ENCODE peak calls at places on chromosomes 12 and 14, in seven cellular contexts. M is CD8-positive, alpha-beta T cell; Y is PC-3; J is BE2C; Q is neuronal stem cell; W is esophagus squamous epithelium; B is A549. V is an unnamed sample.

GRCh38 chr14:55638665-55639064 is 58.7 kb downstream of the KTN1 start:
- DNase-seq in M (no peak), Y (no peak), J (no peak), Q (no peak), W (no peak), B (no peak), V (no peak)

GRCh38 chr12:6554990-6555691 is 701 bp downstream of the IFFO1 start:
- DNase-seq in M (no peak), Y (no peak), J (no peak), Q (no peak), W (no peak), B (no peak), V (no peak)

GRCh38 chr12:104536841-104537240 is 80.1 kb downstream of the CHST11 start:
- DNase-seq in M (no peak), Y (no peak), J (no peak), Q (no peak), W (no peak), B (no peak), V (no peak)

GRCh38 chr14:21238823-21239518 is 30.3 kb downstream of the HNRNPC start:
- DNase-seq in M (no peak), Y (no peak), J (no peak), Q (no peak), W (no peak), B (no peak), V (no peak)

GRCh38 chr12:72540811-72541210 is 268.6 kb downstream of the TRHDE start:
- DNase-seq in M (no peak), Y (peak), J (no peak), Q (no peak), W (no peak), B (no peak), V (no peak)

GRCh38 chr14:36443374-36443773 is 76.7 kb downstream of the NKX2-1 start:
- DNase-seq in M (no peak), Y (no peak), J (no peak), Q (peak), W (no peak), B (no peak), V (no peak)

GRCh38 chr12:990308-990648 is 745 bp upstream of the ERC1 start:
- DNase-seq in M (peak), Y (peak), J (peak), Q (no peak), W (no peak), B (no peak), V (peak)

GRCh38 chr12:85390281-85390680 is 110.3 kb downstream of the ALX1 start:
- DNase-seq in M (no peak), Y (no peak), J (no peak), Q (no peak), W (no peak), B (no peak), V (no peak)

DNA sequence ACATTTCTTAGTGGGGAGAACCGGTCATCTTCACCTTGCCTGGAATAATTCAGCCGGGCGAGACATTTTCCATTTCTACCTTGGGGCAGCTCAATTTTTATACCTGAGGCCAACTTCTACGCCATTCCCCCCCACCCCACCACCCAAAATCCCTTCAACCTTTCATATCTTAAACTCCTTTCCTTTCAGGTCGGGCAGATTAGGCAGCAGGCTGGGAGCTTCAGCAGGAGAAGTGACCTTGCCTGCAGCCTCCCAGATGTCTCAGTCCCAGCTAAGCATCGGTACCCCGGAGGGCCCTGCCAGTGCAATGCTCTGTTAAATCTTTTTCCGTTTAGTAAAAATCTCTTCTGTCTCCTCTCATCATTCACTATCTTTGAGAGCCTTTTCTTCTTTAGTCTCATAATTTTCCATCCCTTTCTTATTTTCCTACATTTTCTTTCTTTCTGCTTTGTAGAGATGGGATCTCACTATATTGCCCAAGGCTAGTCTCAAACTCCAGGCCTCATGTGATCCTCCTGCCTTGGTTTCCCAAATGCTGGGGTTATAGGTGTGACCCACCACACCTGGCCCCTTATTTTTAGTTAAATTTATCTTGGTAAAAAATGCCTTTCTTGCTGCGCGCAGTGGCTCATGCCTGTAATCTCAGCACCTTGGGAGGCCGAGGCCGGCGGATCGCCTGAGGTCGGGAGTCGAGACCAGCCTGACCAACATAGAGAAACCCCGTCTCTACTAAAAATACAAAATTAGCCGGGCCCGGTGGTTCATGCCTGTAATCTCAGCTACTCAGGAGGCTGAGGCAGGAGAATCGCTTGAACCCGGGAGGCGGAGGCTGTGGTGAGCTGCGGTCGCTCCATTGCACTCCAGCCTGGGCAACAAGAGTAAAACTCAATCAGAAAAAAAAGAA is 1.2 kb downstream of the SLC2A3 start:
- DNase-seq in M (no peak), Y (no peak), J (no peak), Q (no peak), W (no peak), B (no peak), V (no peak)
- H3K4me3 ChIP-seq in M (peak), Y (no peak), J (peak), Q (peak), W (peak), B (peak), V (peak)

DNA sequence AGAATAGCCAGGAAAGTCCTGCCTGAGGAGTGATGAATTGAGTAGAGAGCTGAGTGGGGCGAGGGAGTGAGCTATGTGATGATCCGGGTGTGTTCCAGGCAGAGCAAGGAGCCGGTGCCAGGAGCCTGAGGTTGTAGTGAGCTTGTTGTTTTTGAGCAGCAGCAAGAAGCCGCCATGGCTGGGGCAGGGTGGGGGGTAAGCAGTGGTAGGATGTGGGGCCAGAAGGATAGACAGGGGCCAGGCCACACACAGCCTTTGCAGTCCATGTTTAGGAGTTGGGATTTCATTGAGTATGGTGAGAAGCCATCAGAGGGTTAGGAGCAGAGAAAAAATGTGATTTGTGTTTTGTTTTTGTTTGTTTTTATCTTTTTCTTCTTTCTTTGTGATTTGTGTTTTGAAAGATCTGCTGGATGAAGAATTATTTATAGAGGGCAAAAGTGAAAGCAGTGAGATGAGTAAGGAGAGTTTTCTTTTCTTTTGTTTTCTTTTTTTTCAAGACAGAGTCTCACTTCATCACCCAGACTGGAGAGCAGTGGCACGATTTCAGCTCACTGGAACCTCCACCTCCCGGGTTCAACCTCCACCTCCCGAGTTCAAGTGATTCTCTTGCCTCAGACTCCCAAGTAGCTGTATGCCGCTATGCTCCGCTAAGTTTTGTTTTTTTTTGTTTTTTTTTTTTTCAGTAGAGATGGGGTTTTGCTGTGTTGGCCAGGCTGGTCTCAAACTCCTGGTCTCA is 92.3 kb upstream of the BCAT1 start:
- DNase-seq in M (no peak), Y (no peak), J (no peak), Q (no peak), W (no peak), B (no peak), V (no peak)
- H3K4me3 ChIP-seq in M (no peak), Y (no peak), J (no peak), Q (no peak), W (no peak), B (no peak), V (no peak)

GRCh38 chr14:90795744-90796143 is 20.5 kb downstream of the TTC7B start:
- DNase-seq in M (no peak), Y (peak), J (peak), Q (no peak), W (no peak), B (peak), V (no peak)

GRCh38 chr14:90785876-90786450 is 30.3 kb downstream of the TTC7B start:
- DNase-seq in M (no peak), Y (no peak), J (no peak), Q (no peak), W (no peak), B (no peak), V (no peak)

GRCh38 chr14:90796319-90796718 is 19.9 kb downstream of the TTC7B start:
- DNase-seq in M (no peak), Y (no peak), J (no peak), Q (no peak), W (no peak), B (no peak), V (no peak)

GRCh38 chr14:90788031-90788430 is 28.2 kb downstream of the TTC7B start:
- DNase-seq in M (no peak), Y (no peak), J (no peak), Q (no peak), W (no peak), B (no peak), V (no peak)

GRCh38 chr14:90791481-90791880 is 24.7 kb downstream of the TTC7B start:
- DNase-seq in M (no peak), Y (no peak), J (no peak), Q (no peak), W (no peak), B (no peak), V (no peak)
- H3K4me3 ChIP-seq in M (no peak), Y (no peak), J (no peak), Q (no peak), W (no peak), B (no peak), V (no peak)

DNA sequence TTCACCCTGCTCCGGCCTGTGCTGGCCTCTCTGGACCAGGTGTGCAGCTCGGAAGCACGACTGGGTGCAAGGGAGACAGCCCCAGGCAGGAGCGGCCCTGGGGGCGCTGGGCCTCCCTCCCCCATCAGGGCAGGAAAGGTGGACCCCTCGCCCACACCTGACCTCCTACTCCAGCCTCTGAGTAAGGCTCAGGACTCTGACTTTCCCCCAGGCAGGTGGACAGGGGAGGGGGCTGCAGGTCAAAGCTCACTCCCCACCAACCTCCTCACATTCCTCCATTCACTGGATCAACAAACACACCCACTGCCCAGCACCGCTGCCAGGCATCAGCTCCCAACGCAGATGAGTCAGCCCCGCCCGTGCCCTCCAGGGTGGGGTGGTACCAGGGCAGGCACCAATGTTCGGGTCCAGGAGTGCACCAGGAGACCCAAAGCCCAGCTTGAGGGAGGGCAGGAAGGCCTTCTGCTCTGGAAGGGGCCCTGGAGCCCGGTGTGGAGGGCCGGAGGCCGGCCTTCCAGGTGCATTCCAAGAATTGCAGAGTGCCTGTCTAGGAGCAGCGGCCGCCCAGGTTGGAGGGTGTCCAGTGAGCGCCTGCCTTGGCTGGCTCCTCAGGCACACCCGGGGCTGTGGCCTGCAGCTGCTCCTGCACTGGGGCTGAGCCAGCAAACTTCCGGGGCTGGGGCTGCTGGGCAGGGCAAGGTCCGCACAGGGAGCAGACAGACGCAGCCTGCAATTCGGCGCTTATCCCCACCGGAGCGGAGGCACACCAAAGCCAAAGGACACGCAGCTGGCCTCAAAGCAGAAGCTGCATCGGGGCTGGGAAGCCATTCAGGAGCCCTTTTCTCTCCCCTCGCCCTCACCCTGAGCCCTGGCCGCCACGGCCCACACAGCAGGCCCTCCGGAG is 1.6 kb upstream of the INF2 start:
- DNase-seq in M (no peak), Y (peak), J (peak), Q (no peak), W (no peak), B (peak), V (no peak)
- H3K4me3 ChIP-seq in M (no peak), Y (peak), J (no peak), Q (no peak), W (peak), B (peak), V (no peak)

DNA sequence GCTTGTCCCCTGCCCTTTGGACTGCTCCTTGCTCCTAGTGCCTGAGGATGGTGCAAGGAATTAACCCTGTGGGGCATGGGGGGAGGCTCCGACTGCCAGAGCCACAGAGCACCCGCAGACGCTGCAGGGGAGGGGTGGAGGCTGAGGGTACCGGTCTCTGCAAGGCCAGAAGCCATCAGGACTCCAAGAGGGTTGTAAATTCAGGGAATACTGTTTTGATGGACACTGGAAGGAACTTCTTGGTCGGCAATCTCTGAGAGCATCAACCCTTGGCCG is 16.9 kb upstream of the FIGNL2 start:
- DNase-seq in M (no peak), Y (no peak), J (no peak), Q (no peak), W (no peak), B (no peak), V (no peak)
- H3K4me3 ChIP-seq in M (no peak), Y (no peak), J (no peak), Q (peak), W (no peak), B (no peak), V (no peak)

DNA sequence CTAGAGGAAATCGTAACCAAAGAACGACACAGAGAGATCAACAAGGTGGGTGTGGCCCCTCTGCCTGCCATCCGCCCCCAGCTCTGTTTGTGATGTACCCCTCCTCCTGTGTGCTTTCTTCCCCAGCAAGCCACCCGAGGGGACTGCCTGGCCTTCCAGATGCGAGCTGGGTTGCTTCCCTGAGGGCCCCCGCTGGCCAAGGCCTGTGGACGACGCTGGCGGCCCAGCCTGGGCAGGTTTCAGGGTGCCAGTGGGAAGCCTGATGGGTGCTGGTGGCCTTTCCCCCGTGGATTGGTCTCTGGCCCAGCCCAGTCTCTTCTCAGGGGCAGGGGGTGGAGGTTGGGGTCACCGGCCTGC is 2.0 kb downstream of the ARL6IP4 start:
- DNase-seq in M (no peak), Y (no peak), J (peak), Q (no peak), W (no peak), B (no peak), V (no peak)
- H3K4me3 ChIP-seq in M (peak), Y (peak), J (no peak), Q (peak), W (peak), B (no peak), V (no peak)

DNA sequence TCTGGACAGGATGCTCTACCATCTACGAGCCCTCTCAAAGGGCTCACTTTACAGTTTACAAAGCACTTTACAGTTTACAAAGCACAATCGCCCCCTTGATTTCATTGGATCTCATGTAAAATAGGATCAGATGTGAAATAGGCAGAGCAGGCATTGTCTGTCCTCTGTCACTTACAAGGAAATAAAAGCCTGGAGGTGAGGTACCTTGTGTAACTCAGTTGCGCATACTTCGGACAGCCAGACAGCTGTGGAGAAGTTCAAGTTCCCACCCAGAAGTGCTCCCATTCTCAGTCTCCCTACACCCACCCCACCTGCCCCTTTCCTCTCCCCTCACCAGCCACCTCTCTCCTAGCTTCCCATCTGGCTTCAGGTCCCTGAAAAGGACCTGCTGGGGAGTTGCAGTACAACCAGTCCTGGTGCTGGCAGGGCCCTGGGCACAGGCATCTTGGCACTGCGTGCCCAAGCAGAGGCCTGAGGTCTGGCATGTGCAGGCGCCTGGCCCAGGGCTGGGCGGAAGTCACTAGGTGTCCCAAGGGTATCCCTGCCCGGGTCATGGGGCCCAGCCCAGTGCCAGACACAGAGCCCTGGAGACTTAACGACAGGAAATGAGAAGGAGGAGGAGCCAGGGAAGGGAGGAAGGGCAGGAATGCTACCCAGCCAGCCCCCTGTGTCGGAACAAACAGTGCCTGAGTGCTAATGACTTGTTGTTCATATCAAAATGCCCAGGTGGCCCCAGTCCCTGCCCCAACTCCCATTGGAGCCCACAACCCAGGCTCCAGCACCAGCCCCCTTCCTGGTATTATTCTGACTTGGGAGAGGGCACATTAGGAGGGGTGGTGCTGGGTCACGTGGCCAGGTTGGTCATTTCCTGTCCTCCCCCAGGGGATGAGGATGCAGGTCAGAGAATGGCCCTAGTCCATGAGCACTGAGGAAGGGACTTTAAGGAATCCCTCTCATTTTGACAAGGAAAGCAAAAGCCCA is 5.4 kb downstream of the RAPGEF3 start:
- DNase-seq in M (no peak), Y (peak), J (peak), Q (no peak), W (no peak), B (no peak), V (no peak)
- H3K4me3 ChIP-seq in M (no peak), Y (no peak), J (no peak), Q (no peak), W (no peak), B (no peak), V (no peak)

GRCh38 chr12:108595711-108596647 is 1.9 kb downstream of the TMEM119 start:
- DNase-seq in M (no peak), Y (no peak), J (no peak), Q (no peak), W (no peak), B (no peak), V (no peak)

GRCh38 chr12:108597559-108598471 is at the start of gene TMEM119:
- DNase-seq in M (no peak), Y (no peak), J (peak), Q (no peak), W (no peak), B (no peak), V (no peak)

GRCh38 chr12:108598553-108599250 is 818 bp upstream of the TMEM119 start:
- DNase-seq in M (no peak), Y (no peak), J (no peak), Q (no peak), W (no peak), B (no peak), V (no peak)

GRCh38 chr12:108594960-108595710 is 2.7 kb downstream of the TMEM119 start:
- DNase-seq in M (no peak), Y (no peak), J (no peak), Q (no peak), W (no peak), B (no peak), V (no peak)

GRCh38 chr12:108596854-108597558 is 878 bp downstream of the TMEM119 start:
- DNase-seq in M (no peak), Y (no peak), J (peak), Q (no peak), W (no peak), B (no peak), V (no peak)
- H3K4me3 ChIP-seq in M (no peak), Y (no peak), J (peak), Q (peak), W (peak), B (no peak), V (no peak)

GRCh38 chr14:98175436-98175835 is 1096.6 kb downstream of the BCL11B start:
- DNase-seq in M (no peak), Y (no peak), J (no peak), Q (no peak), W (no peak), B (no peak), V (peak)

GRCh38 chr14:98174031-98174430 is 1098.0 kb downstream of the BCL11B start:
- DNase-seq in M (no peak), Y (no peak), J (no peak), Q (no peak), W (no peak), B (no peak), V (no peak)

GRCh38 chr14:98172243-98172778 is 1099.7 kb downstream of the BCL11B start:
- DNase-seq in M (no peak), Y (no peak), J (no peak), Q (no peak), W (no peak), B (no peak), V (no peak)

GRCh38 chr14:98171654-98172053 is 1100.3 kb downstream of the BCL11B start:
- DNase-seq in M (no peak), Y (no peak), J (no peak), Q (no peak), W (no peak), B (no peak), V (no peak)

DNA sequence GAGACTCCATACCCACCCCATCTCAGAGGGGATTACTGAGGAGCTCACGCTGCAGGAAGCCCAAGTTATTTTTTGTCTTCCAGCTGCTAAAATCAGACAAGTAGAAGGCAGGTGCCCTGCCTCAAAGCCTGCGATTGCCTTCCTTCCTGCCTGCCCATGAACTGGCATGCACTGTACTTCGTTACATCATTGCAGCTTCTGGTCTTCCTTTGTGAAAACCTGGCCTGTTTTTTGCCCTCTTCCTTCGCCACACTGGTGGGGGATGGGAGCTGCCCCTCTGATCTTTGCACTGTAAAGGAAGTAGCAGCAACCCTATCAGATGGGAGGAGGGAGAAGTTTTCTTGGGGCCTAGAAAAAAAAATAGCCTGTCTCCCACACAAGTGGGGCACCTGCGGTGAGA is 1098.7 kb downstream of the BCL11B start:
- DNase-seq in M (peak), Y (no peak), J (no peak), Q (no peak), W (no peak), B (no peak), V (peak)
- H3K4me3 ChIP-seq in M (peak), Y (no peak), J (no peak), Q (no peak), W (no peak), B (no peak), V (peak)

V was measured in Jurkat, Clone E6-1.